ENCODE peak calls at places on chromosomes 12 and 14, in six cellular contexts. E is CD8-positive, alpha-beta T cell; J is RCC 7860; Q is stimulated activated naive B cell treated with anti-CD40 and anti-IgM and Interleukin-4, amounts not matched to agents 10 μg/mL and 1 μg/mL and 100 μg/mL, for 72 hours; F is ELF-1; M is cardiac muscle cell. G is an unnamed sample.

GRCh38 chr12:15603461-15604085 is 185.6 kb downstream of the EPS8 start:
- DNase-seq in E (no peak), J (no peak), Q (no peak), F (peak; percentile 11), M (peak; percentile 36), G (no peak)

GRCh38 chr14:61860294-61860918 is 98.2 kb downstream of the SNAPC1 start:
- DNase-seq in E (peak; percentile 31), J (no peak), Q (peak; percentile 71), F (peak; percentile 45), M (peak; percentile 56), G (peak; percentile 90)

GRCh38 chr12:55068416-55069010 is 48.7 kb downstream of the NEUROD4 start:
- DNase-seq in E (no peak), J (peak; percentile 35), Q (peak; percentile 3), F (peak; percentile 85), M (peak; percentile 73), G (peak; percentile 88)

GRCh38 chr14:76867536-76868452 is 41.6 kb downstream of the LRRC74A start:
- DNase-seq in E (peak; percentile 30), J (no peak), Q (peak; percentile 43), F (no peak), M (no peak), G (no peak)

GRCh38 chr12:4849024-4849594 is 60.6 kb upstream of the KCNA1 start:
- DNase-seq in E (no peak), J (peak; percentile 18), Q (no peak), F (no peak), M (peak; percentile 58), G (peak; percentile 54)

GRCh38 chr12:79689477-79690155 is 1.1 kb downstream of the PAWR start:
- DNase-seq in E (no peak), J (peak; percentile 48), Q (peak; percentile 43), F (peak; percentile 63), M (peak; percentile 55), G (peak; percentile 87)

GRCh38 chr12:108270035-108270840 is 68.9 kb downstream of the CMKLR1 start:
- DNase-seq in E (no peak), J (no peak), Q (no peak), F (no peak), M (no peak), G (no peak)

GRCh38 chr14:66038214-66038977 is 447.8 kb upstream of the CCDC196 start:
- DNase-seq in E (no peak), J (no peak), Q (no peak), F (peak; percentile 37), M (peak; percentile 97), G (no peak)

GRCh38 chr12:86275356-86275755 is 19.2 kb upstream of the MGAT4C start:
- DNase-seq in E (no peak), J (no peak), Q (no peak), F (no peak), M (no peak), G (no peak)

GRCh38 chr12:5612556-5613421 is 180.9 kb downstream of the NTF3 start:
- DNase-seq in E (no peak), J (no peak), Q (no peak), F (no peak), M (no peak), G (peak; percentile 68)

GRCh38 chr12:85279449-85280137 is 427 bp upstream of the ALX1 start:
- DNase-seq in E (no peak), J (no peak), Q (no peak), F (peak; percentile 64), M (no peak), G (peak; percentile 87)

GRCh38 chr14:22667881-22668280 is 23.7 kb upstream of the OR6J1 start:
- DNase-seq in E (no peak), J (no peak), Q (no peak), F (no peak), M (no peak), G (no peak)

GRCh38 chr12:119817944-119818343 is 59.2 kb downstream of the CIT start:
- DNase-seq in E (no peak), J (no peak), Q (no peak), F (no peak), M (no peak), G (no peak)

GRCh38 chr12:130427381-130427887 is 89.7 kb downstream of the PIWIL1 start:
- DNase-seq in E (no peak), J (no peak), Q (no peak), F (no peak), M (no peak), G (peak; percentile 43)

GRCh38 chr12:109443794-109444193 is 33.3 kb downstream of the KCTD10 start:
- DNase-seq in E (no peak), J (no peak), Q (no peak), F (no peak), M (no peak), G (no peak)